ENCODE peak calls at places on chromosomes 2 and 18, in five cellular contexts. M, K, G, C and F are unnamed samples. For H3K36me3, the result is how much of the 10 kb centered on the place peaks cover.

GRCh38 chr18:48074929-48075706 is 144.7 kb upstream of the SMAD2 start:
- DNase-seq in G (no peak), C (no peak), K (no peak), M (no peak), F (no peak)

GRCh38 chr2:28406276-28407096 is 13.8 kb downstream of the FOSL2 start:
- DNase-seq in G (no peak), M (no peak), K (no peak), C (no peak), F (no peak)

GRCh38 chr2:108222261-108222660 is 17.5 kb upstream of the SULT1C3 start:
- DNase-seq in C (no peak), K (no peak), G (no peak), M (no peak), F (no peak)

GRCh38 chr2:174511580-174512260 is 24.9 kb upstream of the GPR155 start:
- DNase-seq in C (no peak), K (no peak), M (no peak), G (no peak), F (no peak)

GRCh38 chr2:168998609-168999211 is 32.4 kb downstream of the ABCB11 start:
- DNase-seq in K (no peak), G (no peak), C (no peak), M (no peak), F (no peak)

GRCh38 chr2:71534786-71535185 is 81.4 kb downstream of the DYSF start:
- DNase-seq in K (no peak), C (no peak), G (no peak), M (no peak), F (peak)

GRCh38 chr2:128986026-128986720 is 667.5 kb upstream of the HS6ST1 start:
- DNase-seq in K (no peak), C (no peak), M (no peak), G (no peak), F (no peak)

GRCh38 chr2:120231974-120232635 is 8.9 kb upstream of the TMEM185B start:
- DNase-seq in K (no peak), M (no peak), G (no peak), C (no peak), F (no peak)

GRCh38 chr2:159326569-159327255 is 40.2 kb upstream of the WDSUB1 start:
- DNase-seq in G (no peak), C (no peak), K (no peak), M (no peak), F (no peak)

GRCh38 chr2:237627463-237628321 is at the start of gene LRRFIP1:
- DNase-seq in C (peak), M (no peak), G (peak), K (peak), F (peak)

GRCh38 chr2:152098798-152099654 is at the start of gene CACNB4:
- DNase-seq in K (peak), G (peak), C (no peak), M (no peak), F (peak)

GRCh38 chr2:146623771-146624170 is 1221.1 kb upstream of the ACVR2A start:
- DNase-seq in K (no peak), G (no peak), M (no peak), C (no peak), F (no peak)

GRCh38 chr18:3248670-3249359 is 1.2 kb downstream of the MYL12A start:
- DNase-seq in G (peak), K (no peak), C (no peak), M (no peak), F (no peak)

GRCh38 chr2:68766378-68766845 is 31.8 kb downstream of the ARHGAP25 start:
- DNase-seq in C (peak), M (no peak), K (peak), G (peak), F (no peak)

GRCh38 chr2:160278889-160279196 is 78.8 kb upstream of the ITGB6 start:
- DNase-seq in K (peak), C (no peak), G (peak), M (no peak), F (no peak)

GRCh38 chr2:162085090-162085891 is 11.3 kb upstream of the DPP4 start:
- DNase-seq in G (peak), M (no peak), C (no peak), K (no peak), F (no peak)

GRCh38 chr2:241007111-241007510 is 8.7 kb downstream of the SNED1 start:
- DNase-seq in M (no peak), G (no peak), K (no peak), C (no peak), F (no peak)

GRCh38 chr2:201911372-201911771 is 105.0 kb downstream of the CDK15 start:
- DNase-seq in C (no peak), K (no peak), M (no peak), G (no peak), F (no peak)
- H3K4me3 ChIP-seq in C (no peak), K (no peak), M (no peak), G (no peak), F (peak)

GRCh38 chr2:135651717-135652116 is 89.9 kb upstream of the UBXN4 start:
- DNase-seq in M (no peak), K (no peak), C (no peak), G (no peak), F (no peak)
- H3K36me3 ChIP-seq in M (under half), K (under half), C (under half), G (under half), F (half or more)

DNA sequence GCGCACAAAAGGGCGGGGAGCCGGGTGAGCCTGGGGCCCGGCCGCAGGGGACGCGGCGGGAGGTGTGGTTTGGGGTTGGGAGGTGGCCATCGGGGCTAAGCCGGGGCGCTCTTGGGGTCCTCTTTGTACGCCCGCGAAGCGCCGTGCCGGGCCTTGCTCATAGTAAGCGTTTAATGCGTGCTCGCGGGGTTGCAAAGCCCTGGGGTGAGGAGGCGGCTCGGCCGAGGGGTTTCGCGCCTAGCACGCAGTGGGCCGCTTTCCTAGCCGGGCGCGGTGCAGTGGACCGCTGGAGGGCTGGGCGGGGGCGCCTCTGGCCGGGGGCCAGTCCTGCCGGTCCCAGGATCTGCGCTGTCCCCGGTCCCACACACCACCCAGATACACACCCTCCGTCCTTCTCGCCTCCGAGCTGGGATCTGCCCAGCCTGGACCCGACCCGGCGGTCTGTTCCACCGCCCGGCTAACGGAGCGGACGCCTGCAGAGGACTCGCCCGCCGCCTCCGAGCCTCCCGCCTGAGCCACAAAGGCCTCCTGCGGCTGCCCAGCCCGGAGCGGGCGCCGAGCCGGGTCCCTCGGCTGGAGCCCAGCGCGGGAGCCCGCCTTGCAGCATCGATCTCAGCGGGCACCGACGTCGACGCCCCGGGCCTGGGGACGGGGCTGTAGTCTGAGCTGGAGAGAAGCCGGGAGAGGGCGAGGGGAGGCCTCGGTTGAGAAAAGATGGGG is 564 bp downstream of the DPYSL5 start:
- DNase-seq in G (peak), K (peak), C (no peak), M (no peak), F (peak)
- H3K4me3 ChIP-seq in G (peak), K (peak), C (peak), M (peak), F (peak)

GRCh38 chr2:183153967-183154366 is 29.7 kb downstream of the NUP35 start:
- DNase-seq in G (no peak), C (no peak), M (no peak), K (no peak), F (no peak)

GRCh38 chr2:183148967-183149366 is 24.7 kb downstream of the NUP35 start:
- DNase-seq in K (no peak), G (no peak), C (no peak), M (no peak), F (no peak)

GRCh38 chr2:183149489-183149888 is 25.2 kb downstream of the NUP35 start:
- DNase-seq in M (no peak), C (no peak), G (no peak), K (no peak), F (no peak)
- H3K36me3 ChIP-seq in M (under half), C (under half), G (under half), K (under half), F (half or more)

GRCh38 chr2:127664065-127664894 is 11.1 kb downstream of the LIMS2 start:
- DNase-seq in M (no peak), C (peak), K (no peak), G (no peak), F (peak)
- H3K4me3 ChIP-seq in M (no peak), C (peak), K (no peak), G (no peak), F (no peak)